ENCODE peak calls at places on chromosomes 7 and 10, in eight cellular contexts. Q, M, G, J, L, A, U and O are unnamed samples.

GRCh38 chr10:110918269-110918632 is 729 bp downstream of the BBIP1 start:
- DNase-seq in G (peak; percentile 84), L (peak; percentile 98), J (peak; percentile 89), Q (no peak), A (peak; percentile 97), M (peak; percentile 98), U (peak; percentile 94), O (peak; percentile 95)

GRCh38 chr10:7744307-7744706 is 41.2 kb downstream of the ITIH2 start:
- DNase-seq in Q (no peak), A (no peak), G (no peak), L (no peak), J (no peak), M (no peak), U (no peak), O (no peak)

GRCh38 chr10:77532068-77532467 is 105.5 kb downstream of the KCNMA1 start:
- DNase-seq in G (no peak), U (peak; percentile 90), L (no peak), J (no peak), A (no peak), M (no peak), Q (no peak), O (no peak)

GRCh38 chr7:26499316-26499897 is 207.7 kb downstream of the SNX10 start:
- DNase-seq in Q (no peak), U (no peak), L (no peak), J (no peak), A (no peak), G (no peak), M (no peak), O (no peak)

GRCh38 chr7:150476819-150477631 is 26.6 kb downstream of the GIMAP8 start:
- DNase-seq in G (peak; percentile 43), J (no peak), M (no peak), U (no peak), Q (no peak), A (no peak), L (no peak), O (no peak)

GRCh38 chr10:103781329-103782061 is 73.9 kb downstream of the SH3PXD2A start:
- DNase-seq in A (no peak), L (no peak), J (peak; percentile 68), U (peak; percentile 99), M (no peak), G (peak; percentile 29), Q (peak; percentile 64), O (no peak)

GRCh38 chr7:151016942-151017341 is 7.4 kb downstream of the ATG9B start:
- DNase-seq in U (no peak), Q (no peak), A (no peak), G (peak; percentile 25), M (no peak), J (no peak), L (no peak), O (no peak)

GRCh38 chr10:129628823-129629222 is 161.8 kb downstream of the MGMT start:
- DNase-seq in A (no peak), Q (no peak), M (peak; percentile 63), G (no peak), J (no peak), L (peak; percentile 47), U (no peak), O (no peak)

GRCh38 chr10:70417568-70417967 is 13.6 kb downstream of the EIF4EBP2 start:
- DNase-seq in M (no peak), G (no peak), L (no peak), A (no peak), Q (no peak), J (no peak), U (peak; percentile 52), O (no peak)

GRCh38 chr10:108899686-108900085 is 1023.6 kb downstream of the XPNPEP1 start:
- DNase-seq in L (no peak), G (no peak), A (no peak), J (no peak), Q (no peak), U (no peak), M (no peak), O (no peak)

DNA sequence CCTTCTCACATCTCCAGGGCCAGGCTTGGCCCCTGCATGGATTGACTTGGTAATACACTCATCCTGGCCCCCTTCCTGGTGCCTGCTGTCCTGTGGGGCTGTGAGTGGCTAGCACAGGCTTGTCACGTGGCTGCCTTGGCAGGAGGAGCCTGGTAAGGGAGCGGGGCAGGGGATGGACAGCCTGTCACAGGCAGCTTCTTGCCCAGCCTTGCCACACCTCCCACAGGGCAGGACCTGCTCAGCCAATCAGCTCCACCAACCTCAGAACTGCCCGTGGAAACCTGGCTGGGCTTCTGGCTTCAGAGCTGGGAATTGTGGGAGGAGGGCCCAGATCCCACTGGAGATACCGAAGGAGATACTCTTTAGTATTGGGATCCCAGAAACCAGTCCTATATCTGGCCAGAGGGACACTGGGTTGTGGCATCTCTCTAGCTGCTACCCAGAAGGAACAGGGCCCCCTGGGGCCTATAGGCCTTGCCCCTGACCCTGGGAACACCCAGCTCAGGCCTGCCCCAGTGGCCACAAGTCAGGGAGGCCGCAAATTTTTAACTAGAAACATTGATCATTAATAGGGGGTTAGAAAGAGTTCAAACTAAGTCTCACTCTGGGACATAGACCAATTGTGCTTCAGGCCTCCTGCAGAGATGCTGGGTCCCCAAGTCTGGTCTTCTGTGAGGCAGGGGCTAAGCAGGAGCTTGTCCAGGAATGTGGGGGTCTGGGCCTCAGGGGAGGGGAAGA is at the start of gene HOGA1:
- DNase-seq in Q (no peak), U (peak; percentile 55), M (no peak), A (peak; percentile 32), J (peak; percentile 93), G (no peak), L (peak; percentile 96), O (peak; percentile 26)
- TF ChIP-seq POLR2A in Q (no peak), U (no peak), M (no peak), A (no peak), J (peak; percentile 14), G (no peak), L (peak; percentile 53), O (no peak)

GRCh38 chr10:122474145-122474739 is 12.9 kb downstream of the HTRA1 start:
- DNase-seq in Q (no peak), L (no peak), A (peak; percentile 72), G (no peak), M (peak; percentile 86), J (no peak), U (no peak), O (no peak)
- TF ChIP-seq POLR2A in Q (no peak), L (no peak), A (no peak), G (no peak), M (no peak), J (no peak), U (no peak), O (no peak)

GRCh38 chr7:2870471-2870941 is 26.4 kb upstream of the GNA12 start:
- DNase-seq in A (peak; percentile 71), Q (peak; percentile 72), G (no peak), U (peak; percentile 61), M (peak; percentile 95), J (no peak), L (peak; percentile 82), O (no peak)
- TF ChIP-seq POLR2A in A (no peak), Q (no peak), G (no peak), U (no peak), M (no peak), J (no peak), L (no peak), O (no peak)

GRCh38 chr10:60733189-60733815 is 45.0 kb upstream of the CDK1 start:
- DNase-seq in A (peak; percentile 41), J (peak; percentile 65), M (peak; percentile 85), Q (no peak), U (no peak), L (peak; percentile 28), G (peak; percentile 27), O (peak; percentile 60)
- TF ChIP-seq POLR2A in A (no peak), J (no peak), M (no peak), Q (no peak), U (no peak), L (no peak), G (no peak), O (peak; percentile 52)

DNA sequence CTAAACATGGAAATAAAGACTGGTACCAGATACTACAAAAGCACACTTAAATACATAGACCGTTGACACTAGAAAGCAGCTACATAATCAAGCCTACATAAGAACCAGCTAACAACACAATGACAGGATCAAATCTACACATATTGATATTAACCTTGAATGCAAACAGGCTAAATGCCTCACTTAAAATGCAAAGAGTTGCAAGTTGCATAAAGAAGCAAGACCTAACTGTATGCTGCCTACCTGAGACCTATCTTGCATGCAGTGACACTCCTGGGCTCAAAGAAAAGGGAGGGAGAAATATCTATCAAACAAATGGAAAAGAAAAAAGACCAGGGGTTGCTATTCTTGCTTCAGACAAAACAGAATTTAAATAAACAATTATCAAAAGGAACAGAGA is 14.2 kb upstream of the LIPN start:
- DNase-seq in M (no peak), G (no peak), Q (no peak), U (no peak), L (no peak), A (no peak), J (no peak), O (no peak)
- TF ChIP-seq POLR2A in M (no peak), G (no peak), Q (no peak), U (no peak), L (no peak), A (no peak), J (no peak), O (no peak)

GRCh38 chr7:22651534-22652243 is 75.3 kb upstream of the IL6 start:
- DNase-seq in G (no peak), L (no peak), Q (no peak), A (no peak), U (peak; percentile 83), M (no peak), J (no peak), O (no peak)
- TF ChIP-seq POLR2A in G (no peak), L (no peak), Q (no peak), A (no peak), U (no peak), M (no peak), J (no peak), O (no peak)

DNA sequence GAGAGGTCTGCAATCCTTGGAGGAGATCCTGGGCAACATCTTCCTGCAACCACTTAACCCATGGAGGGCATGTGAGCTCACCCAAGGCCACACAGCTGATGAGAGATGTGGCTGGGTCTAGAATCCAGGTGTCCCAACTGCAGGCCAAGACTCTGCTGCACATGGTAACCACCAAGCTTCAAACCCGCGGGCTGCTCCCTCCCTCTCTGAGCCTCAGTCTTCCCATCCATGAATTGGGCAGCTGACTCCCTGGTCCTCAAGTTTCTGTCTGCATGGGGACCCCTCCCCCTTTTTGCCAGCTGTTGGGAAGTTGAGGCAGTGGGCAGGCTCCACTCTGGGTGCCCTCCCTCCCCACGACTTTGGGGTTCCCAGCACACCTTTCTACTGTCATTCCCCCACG is 20.9 kb upstream of the INMT start:
- DNase-seq in Q (no peak), A (no peak), L (no peak), U (no peak), J (no peak), M (no peak), G (no peak), O (no peak)
- TF ChIP-seq POLR2A in Q (no peak), A (no peak), L (no peak), U (no peak), J (no peak), M (no peak), G (no peak), O (no peak)

DNA sequence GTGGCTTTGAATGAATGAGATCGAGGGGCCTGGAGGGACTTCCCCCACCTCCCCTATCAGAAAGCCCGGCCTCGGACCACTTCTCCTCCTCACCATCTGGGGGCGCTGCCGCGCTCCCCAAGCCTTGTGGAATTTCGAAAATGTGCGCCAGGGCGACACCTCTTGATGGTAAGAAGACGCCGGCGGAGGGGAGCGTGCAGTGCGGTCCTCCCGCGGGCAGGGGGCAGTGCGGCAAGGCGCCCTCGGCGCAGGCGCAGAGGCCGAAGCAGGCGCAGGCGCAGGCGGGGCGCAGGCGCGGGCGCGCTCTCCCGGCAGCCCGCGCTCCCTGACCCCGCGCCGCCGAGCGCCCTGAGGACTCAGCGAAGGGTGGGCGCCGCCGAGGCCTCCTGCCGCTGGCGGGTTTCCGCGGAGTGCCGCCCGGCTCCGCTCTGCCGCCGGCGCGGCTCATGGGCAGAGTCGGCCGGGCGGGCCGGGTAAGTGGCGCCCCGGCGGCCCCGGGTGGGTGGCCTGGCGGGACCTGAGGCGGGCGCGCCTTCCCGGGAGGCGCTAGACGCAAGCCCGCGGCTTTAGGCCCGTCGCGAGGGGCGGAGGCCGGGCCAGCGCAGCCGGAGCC is at the start of gene RBM17:
- DNase-seq in G (peak; percentile 96), L (peak; percentile 96), U (peak; percentile 97), A (peak; percentile 99), J (peak; percentile 72), M (peak; percentile 99), Q (peak; percentile 94), O (peak; percentile 96)
- TF ChIP-seq POLR2A in G (no peak), L (peak; percentile 73), U (peak; percentile 50), A (no peak), J (peak; percentile 59), M (no peak), Q (peak; percentile 66), O (peak; percentile 46)